ENCODE peak calls at places on chromosomes 7 and 10, in six cellular contexts. E, G, M, V, C and O are unnamed samples.

GRCh38 chr10:128851726-128852125 is 615.3 kb upstream of the MGMT start:
- DNase-seq in E (no peak), G (no peak), M (no peak), V (no peak), C (no peak), O (no peak)

GRCh38 chr7:7996568-7996967 is 28.0 kb downstream of the GLCCI1 start:
- DNase-seq in E (no peak), G (no peak), M (no peak), V (no peak), C (no peak), O (no peak)

GRCh38 chr10:3781458-3782098 is 3.4 kb downstream of the KLF6 start:
- DNase-seq in E (peak; percentile 59), G (peak; percentile 19), M (peak; percentile 79), V (peak; percentile 85), C (peak; percentile 54), O (no peak)

GRCh38 chr7:81317741-81318140 is 398.9 kb upstream of the SEMA3C start:
- DNase-seq in E (no peak), G (no peak), M (no peak), V (no peak), C (no peak), O (no peak)

GRCh38 chr7:115561341-115562110 is 469.0 kb downstream of the TFEC start:
- DNase-seq in E (no peak), G (no peak), M (no peak), V (no peak), C (no peak), O (peak; percentile 15)

GRCh38 chr7:140609646-140610045 is 31.0 kb downstream of the DENND2A start:
- DNase-seq in E (no peak), G (no peak), M (no peak), V (no peak), C (no peak), O (no peak)

GRCh38 chr10:77287647-77288120 is 349.9 kb downstream of the KCNMA1 start:
- DNase-seq in E (no peak), G (no peak), M (no peak), V (no peak), C (no peak), O (no peak)

GRCh38 chr10:93062499-93063216 is 2.1 kb downstream of the CYP26C1 start:
- DNase-seq in E (peak; percentile 41), G (no peak), M (no peak), V (no peak), C (no peak), O (no peak)

GRCh38 chr10:3495281-3495680 is 289.7 kb downstream of the KLF6 start:
- DNase-seq in E (no peak), G (no peak), M (no peak), V (no peak), C (no peak), O (no peak)

GRCh38 chr7:142478479-142479220 is 220.8 kb upstream of the PRSS58 start:
- DNase-seq in E (peak; percentile 31), G (no peak), M (no peak), V (no peak), C (no peak), O (no peak)

GRCh38 chr10:44990965-44991364 is 9.8 kb upstream of the ZNF22 start:
- DNase-seq in E (no peak), G (no peak), M (no peak), V (no peak), C (no peak), O (no peak)

GRCh38 chr10:8133146-8133545 is 78.7 kb downstream of the GATA3 start:
- DNase-seq in E (peak; percentile 13), G (no peak), M (no peak), V (no peak), C (no peak), O (no peak)

GRCh38 chr10:131816941-131817700 is 83.7 kb upstream of the PPP2R2D start:
- DNase-seq in E (no peak), G (no peak), M (no peak), V (no peak), C (no peak), O (no peak)

DNA sequence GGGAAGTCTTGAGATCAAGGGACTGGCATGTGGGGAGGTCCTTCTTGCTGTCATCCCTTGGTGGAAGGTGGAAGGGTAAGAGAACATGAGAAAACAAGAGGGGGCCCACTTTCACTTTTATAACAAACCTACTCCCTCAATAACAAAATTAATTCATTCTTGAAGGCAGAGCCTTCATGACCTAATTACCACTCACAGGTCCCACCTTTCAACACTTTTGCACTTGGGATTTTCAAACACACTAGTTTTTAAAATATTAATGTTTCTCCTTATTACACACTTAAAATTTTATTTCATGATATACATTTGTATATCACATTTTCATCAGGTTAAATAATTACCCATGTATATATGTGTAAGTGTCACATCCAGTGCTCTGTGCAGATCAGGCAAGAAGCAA is 2.0 kb downstream of the ST7 start:
- DNase-seq in E (no peak), G (no peak), M (no peak), V (no peak), C (no peak), O (no peak)
- H3K4me3 ChIP-seq in E (no peak overlapping the region), G (no peak overlapping the region), M (no peak overlapping the region), V (peak overlapping the region; percentile 99), C (peak overlapping the region; percentile 92), O (peak overlapping the region; percentile 64)

DNA sequence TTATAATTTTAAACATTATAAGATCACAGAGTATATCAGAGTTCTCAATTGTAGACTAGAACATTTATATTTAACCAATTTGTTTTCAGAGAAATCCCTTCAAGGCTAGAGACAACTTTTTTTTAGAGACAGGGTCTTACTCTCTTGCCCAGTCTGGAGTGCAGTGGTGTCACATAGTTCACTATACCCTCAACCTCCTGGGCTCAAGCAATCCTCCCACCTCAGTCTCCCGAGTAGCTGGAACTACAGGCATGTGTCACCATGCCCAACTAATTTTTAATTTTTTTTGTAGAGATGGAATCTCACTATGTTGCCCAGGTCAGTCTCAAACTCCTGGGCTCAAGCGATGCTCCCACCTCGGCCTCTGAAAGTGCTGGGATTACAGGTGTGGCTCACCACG is 15.3 kb downstream of the UCMA start:
- DNase-seq in E (no peak), G (no peak), M (no peak), V (no peak), C (no peak), O (no peak)
- H3K9me3 ChIP-seq in E (no peaks in the 10 kb centered on the region), G (no peaks in the 10 kb centered on the region), M (no peaks in the 10 kb centered on the region), V (no peaks in the 10 kb centered on the region), C (no peaks in the 10 kb centered on the region), O (no peaks in the 10 kb centered on the region)

GRCh38 chr7:40948239-40948638 is 754.7 kb downstream of the INHBA start:
- DNase-seq in E (no peak), G (no peak), M (no peak), V (no peak), C (no peak), O (no peak)
- H3K4me3 ChIP-seq in E (no peak overlapping the region), G (no peak overlapping the region), M (no peak overlapping the region), V (no peak overlapping the region), C (no peak overlapping the region), O (no peak overlapping the region)

DNA sequence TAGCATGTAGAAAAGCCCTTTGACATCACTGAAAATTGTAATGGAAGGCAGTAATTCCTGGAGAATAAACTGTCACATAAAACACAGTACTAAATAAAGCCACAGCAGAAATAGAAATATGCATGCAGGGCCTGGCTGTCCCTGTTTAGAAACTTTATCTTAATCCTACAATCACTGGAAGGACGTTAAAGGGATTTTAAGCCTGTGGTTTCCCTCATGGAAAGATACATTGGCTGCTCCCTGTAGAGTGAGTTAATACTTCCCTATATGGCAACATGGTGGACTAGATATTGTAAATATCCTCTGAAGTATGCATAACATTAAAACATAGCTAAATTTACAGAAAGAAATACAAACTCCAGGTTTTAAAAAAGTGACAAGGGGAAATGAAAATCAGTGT is 1334.9 kb upstream of the CELF2 start:
- DNase-seq in E (no peak), G (no peak), M (no peak), V (no peak), C (no peak), O (no peak)
- H3K9me3 ChIP-seq in E (no peaks in the 10 kb centered on the region), G (no peaks in the 10 kb centered on the region), M (no peaks in the 10 kb centered on the region), V (no peaks in the 10 kb centered on the region), C (peaks cover 8% of the 10 kb centered on the region), O (peaks cover 6% of the 10 kb centered on the region)

DNA sequence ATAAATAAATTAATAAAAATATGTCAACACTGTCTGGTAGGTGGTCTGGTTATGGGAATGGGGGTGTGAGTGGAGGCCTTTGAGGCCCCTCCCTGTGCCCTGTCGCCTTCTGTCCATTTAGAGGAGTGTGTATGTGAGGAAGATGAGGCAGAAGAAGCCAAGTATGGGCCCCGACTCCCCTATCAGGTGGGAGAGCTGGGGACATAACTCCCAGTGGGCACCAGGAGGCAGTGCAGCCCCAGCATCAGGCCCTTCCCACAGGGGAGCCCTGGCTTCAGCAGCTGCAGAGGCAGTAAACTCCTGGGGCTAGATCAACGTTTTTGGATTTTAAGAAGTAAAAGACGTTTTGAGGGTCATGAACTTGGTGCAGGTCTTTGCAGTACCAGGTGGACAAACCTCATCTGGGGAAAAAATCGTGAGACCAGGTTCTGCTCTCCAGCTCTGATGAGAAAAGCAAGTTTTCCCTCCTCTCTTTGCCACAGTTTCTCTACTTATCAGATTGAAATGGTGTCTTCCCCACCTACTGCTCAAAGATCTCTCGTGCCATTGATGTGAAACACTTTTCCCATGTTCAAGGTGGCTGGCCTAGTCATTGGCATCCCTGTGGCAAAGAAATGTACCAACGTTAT is 167.8 kb upstream of the EEPD1 start:
- DNase-seq in E (peak; percentile 81), G (peak; percentile 78), M (peak; percentile 70), V (peak; percentile 89), C (peak; percentile 76), O (peak; percentile 39)
- H3K4me3 ChIP-seq in E (no peak overlapping the region), G (no peak overlapping the region), M (no peak overlapping the region), V (no peak overlapping the region), C (no peak overlapping the region), O (no peak overlapping the region)

GRCh38 chr7:64603271-64603670 is 40.4 kb upstream of the ZNF680 start:
- DNase-seq in E (no peak), G (no peak), M (no peak), V (no peak), C (no peak), O (no peak)
- H3K9me3 ChIP-seq in E (no peaks in the 10 kb centered on the region), G (no peaks in the 10 kb centered on the region), M (no peaks in the 10 kb centered on the region), V (peaks cover 2% of the 10 kb centered on the region), C (no peaks in the 10 kb centered on the region), O (peaks cover 13% of the 10 kb centered on the region)

GRCh38 chr10:62636825-62637248 is 167.7 kb upstream of the ADO start:
- DNase-seq in E (no peak), G (peak; percentile 18), M (no peak), V (no peak), C (no peak), O (no peak)
- H3K4me3 ChIP-seq in E (peak overlapping the region; percentile 31), G (peak overlapping the region; percentile 48), M (no peak overlapping the region), V (no peak overlapping the region), C (peak overlapping the region; percentile 34), O (peak overlapping the region; percentile 43)

DNA sequence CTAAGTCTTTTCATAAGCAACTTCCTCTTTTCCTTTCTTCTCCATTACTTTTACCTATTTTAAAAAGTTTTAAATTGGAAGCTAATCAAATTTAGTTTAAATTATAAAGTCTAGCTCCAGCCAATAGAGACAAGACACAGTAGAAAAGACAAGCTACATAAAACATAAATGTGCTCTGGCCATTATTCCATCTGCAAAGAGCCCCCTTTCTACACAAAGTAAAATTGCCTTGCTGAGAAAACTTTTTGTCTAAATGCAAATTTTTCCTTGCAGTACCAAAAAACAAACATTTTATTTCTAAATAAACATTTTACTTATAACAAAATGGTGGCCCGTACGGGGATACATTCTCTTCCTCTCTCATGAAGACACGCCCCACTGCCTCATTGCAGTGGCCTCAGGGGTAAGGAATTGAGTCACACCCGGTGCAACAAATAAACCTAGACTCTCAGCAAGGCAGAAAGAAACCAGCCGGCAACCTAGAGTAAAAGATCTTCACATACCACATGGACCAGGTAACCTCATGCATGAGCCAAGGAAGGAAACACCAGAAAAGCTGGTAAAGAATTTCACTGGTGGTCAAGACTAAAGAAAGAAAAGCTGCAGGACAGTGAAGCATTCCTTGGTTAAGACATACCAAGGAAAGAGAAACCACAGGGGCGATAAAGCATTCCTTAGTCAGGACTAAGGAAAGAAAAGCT is 71.6 kb upstream of the ZNF746 start:
- DNase-seq in E (no peak), G (no peak), M (no peak), V (no peak), C (no peak), O (no peak)
- H3K9me3 ChIP-seq in E (no peaks in the 10 kb centered on the region), G (no peaks in the 10 kb centered on the region), M (peaks cover 18% of the 10 kb centered on the region), V (peaks cover 1% of the 10 kb centered on the region), C (peaks cover 46% of the 10 kb centered on the region), O (peaks cover 21% of the 10 kb centered on the region)